ENCODE peak calls at places on chromosomes 5 and 9, in six cellular contexts. One of them, this sample, is unnamed.

GRCh38 chr5:107388111-107388861 is 282.5 kb downstream of the EFNA5 start:
- DNase-seq in EH: peak
- DNase-seq in activated CD4-positive, alpha-beta T cell treated with anti-CD3 and anti-CD28 coated beads, Interleukin-2, amount 10 ng/mL, durations not matched to agents 7 days and 5 days: peak
- DNase-seq in ecto neural progenitor cell: no peak
- DNase-seq in lower lobe of right lung: no peak
- DNase-seq in activated CD4-positive, CD25-positive, alpha-beta regulatory T cell: no peak
- DNase-seq in this sample: no peak

GRCh38 chr9:129709471-129710460 is 43.1 kb downstream of the PTGES start:
- DNase-seq in EH: no peak
- DNase-seq in activated CD4-positive, alpha-beta T cell treated with anti-CD3 and anti-CD28 coated beads, Interleukin-2, amount 10 ng/mL, durations not matched to agents 7 days and 5 days: no peak
- DNase-seq in ecto neural progenitor cell: no peak
- DNase-seq in lower lobe of right lung: no peak
- DNase-seq in activated CD4-positive, CD25-positive, alpha-beta regulatory T cell: no peak
- DNase-seq in this sample: no peak

GRCh38 chr5:81633471-81633870 is 117.4 kb downstream of the SSBP2 start:
- DNase-seq in EH: no peak
- DNase-seq in activated CD4-positive, alpha-beta T cell treated with anti-CD3 and anti-CD28 coated beads, Interleukin-2, amount 10 ng/mL, durations not matched to agents 7 days and 5 days: no peak
- DNase-seq in ecto neural progenitor cell: no peak
- DNase-seq in lower lobe of right lung: no peak
- DNase-seq in activated CD4-positive, CD25-positive, alpha-beta regulatory T cell: no peak
- DNase-seq in this sample: no peak

GRCh38 chr9:124820606-124821246 is 32.5 kb upstream of the WDR38 start:
- DNase-seq in EH: no peak
- DNase-seq in activated CD4-positive, alpha-beta T cell treated with anti-CD3 and anti-CD28 coated beads, Interleukin-2, amount 10 ng/mL, durations not matched to agents 7 days and 5 days: no peak
- DNase-seq in ecto neural progenitor cell: no peak
- DNase-seq in lower lobe of right lung: no peak
- DNase-seq in activated CD4-positive, CD25-positive, alpha-beta regulatory T cell: no peak
- DNase-seq in this sample: no peak

GRCh38 chr5:124902097-124902821 is 155.8 kb upstream of the ZNF608 start:
- DNase-seq in EH: peak
- DNase-seq in activated CD4-positive, alpha-beta T cell treated with anti-CD3 and anti-CD28 coated beads, Interleukin-2, amount 10 ng/mL, durations not matched to agents 7 days and 5 days: peak
- DNase-seq in ecto neural progenitor cell: no peak
- DNase-seq in lower lobe of right lung: no peak
- DNase-seq in activated CD4-positive, CD25-positive, alpha-beta regulatory T cell: no peak
- DNase-seq in this sample: no peak

GRCh38 chr9:132857601-132858342 is 20.3 kb downstream of the AK8 start:
- DNase-seq in EH: no peak
- DNase-seq in activated CD4-positive, alpha-beta T cell treated with anti-CD3 and anti-CD28 coated beads, Interleukin-2, amount 10 ng/mL, durations not matched to agents 7 days and 5 days: no peak
- DNase-seq in ecto neural progenitor cell: peak
- DNase-seq in lower lobe of right lung: no peak
- DNase-seq in activated CD4-positive, CD25-positive, alpha-beta regulatory T cell: no peak
- DNase-seq in this sample: no peak

GRCh38 chr5:173556142-173557028 is 60.1 kb downstream of the BOD1 start:
- DNase-seq in EH: peak
- DNase-seq in activated CD4-positive, alpha-beta T cell treated with anti-CD3 and anti-CD28 coated beads, Interleukin-2, amount 10 ng/mL, durations not matched to agents 7 days and 5 days: no peak
- DNase-seq in ecto neural progenitor cell: no peak
- DNase-seq in lower lobe of right lung: no peak
- DNase-seq in activated CD4-positive, CD25-positive, alpha-beta regulatory T cell: no peak
- DNase-seq in this sample: no peak

GRCh38 chr5:105638437-105638836 is 2032.3 kb downstream of the EFNA5 start:
- DNase-seq in EH: no peak
- DNase-seq in activated CD4-positive, alpha-beta T cell treated with anti-CD3 and anti-CD28 coated beads, Interleukin-2, amount 10 ng/mL, durations not matched to agents 7 days and 5 days: no peak
- DNase-seq in ecto neural progenitor cell: no peak
- DNase-seq in lower lobe of right lung: no peak
- DNase-seq in activated CD4-positive, CD25-positive, alpha-beta regulatory T cell: no peak
- DNase-seq in this sample: no peak

GRCh38 chr9:82105729-82106128 is 117.2 kb downstream of the SPATA31D1 start:
- DNase-seq in EH: no peak
- DNase-seq in activated CD4-positive, alpha-beta T cell treated with anti-CD3 and anti-CD28 coated beads, Interleukin-2, amount 10 ng/mL, durations not matched to agents 7 days and 5 days: no peak
- DNase-seq in ecto neural progenitor cell: no peak
- DNase-seq in lower lobe of right lung: no peak
- DNase-seq in activated CD4-positive, CD25-positive, alpha-beta regulatory T cell: no peak
- DNase-seq in this sample: no peak

GRCh38 chr5:30405821-30406220 is 787.7 kb upstream of the CDH6 start:
- DNase-seq in EH: no peak
- DNase-seq in activated CD4-positive, alpha-beta T cell treated with anti-CD3 and anti-CD28 coated beads, Interleukin-2, amount 10 ng/mL, durations not matched to agents 7 days and 5 days: no peak
- DNase-seq in ecto neural progenitor cell: no peak
- DNase-seq in lower lobe of right lung: no peak
- DNase-seq in activated CD4-positive, CD25-positive, alpha-beta regulatory T cell: no peak
- DNase-seq in this sample: no peak

This sample was measured in erythroblast.